ENCODE peak calls at places on chromosome 4, in four cellular contexts. One of them, this sample, is unnamed.

GRCh38 chr4:26065833-26066232 is 151.8 kb downstream of the SMIM20 start:
- DNase-seq in A549: no peak
- DNase-seq in lower lobe of right lung: no peak
- DNase-seq in fibroblast of pulmonary artery: no peak
- DNase-seq in this sample: no peak

GRCh38 chr4:56764206-56764605 is 57.3 kb downstream of the SPINK2 start:
- DNase-seq in A549: no peak
- DNase-seq in lower lobe of right lung: no peak
- DNase-seq in fibroblast of pulmonary artery: no peak
- DNase-seq in this sample: no peak

GRCh38 chr4:53113433-53114215 is 251.5 kb downstream of the RASL11B start:
- DNase-seq in A549: no peak
- DNase-seq in lower lobe of right lung: no peak
- DNase-seq in fibroblast of pulmonary artery: no peak
- DNase-seq in this sample: no peak

GRCh38 chr4:188976644-188977115 is 837.4 kb downstream of the TRIML1 start:
- DNase-seq in A549: peak
- DNase-seq in lower lobe of right lung: no peak
- DNase-seq in fibroblast of pulmonary artery: peak
- DNase-seq in this sample: no peak

GRCh38 chr4:44186096-44186849 is 262.3 kb downstream of the KCTD8 start:
- DNase-seq in A549: no peak
- DNase-seq in lower lobe of right lung: peak
- DNase-seq in fibroblast of pulmonary artery: no peak
- DNase-seq in this sample: no peak

GRCh38 chr4:180949825-180950224 is 1293.4 kb upstream of the TENM3 start:
- DNase-seq in A549: no peak
- DNase-seq in lower lobe of right lung: no peak
- DNase-seq in fibroblast of pulmonary artery: no peak
- DNase-seq in this sample: no peak

GRCh38 chr4:153206534-153206933 is 2.3 kb downstream of the TRIM2 start:
- DNase-seq in A549: no peak
- DNase-seq in lower lobe of right lung: no peak
- DNase-seq in fibroblast of pulmonary artery: no peak
- DNase-seq in this sample: no peak

GRCh38 chr4:85762204-85762884 is 287.4 kb downstream of the ARHGAP24 start:
- DNase-seq in A549: no peak
- DNase-seq in lower lobe of right lung: no peak
- DNase-seq in fibroblast of pulmonary artery: peak
- DNase-seq in this sample: no peak

GRCh38 chr4:124262211-124263179 is 450.0 kb downstream of the ANKRD50 start:
- DNase-seq in A549: peak
- DNase-seq in lower lobe of right lung: peak
- DNase-seq in fibroblast of pulmonary artery: peak
- DNase-seq in this sample: no peak

GRCh38 chr4:119207051-119207450 is 5.5 kb upstream of the USP53 start:
- DNase-seq in A549: no peak
- DNase-seq in lower lobe of right lung: no peak
- DNase-seq in fibroblast of pulmonary artery: peak
- DNase-seq in this sample: no peak

GRCh38 chr4:80266902-80267380 is 477 bp downstream of the FGF5 start:
- DNase-seq in A549: no peak
- DNase-seq in lower lobe of right lung: no peak
- DNase-seq in fibroblast of pulmonary artery: peak
- DNase-seq in this sample: peak

GRCh38 chr4:52996261-52997131 is 134.4 kb downstream of the RASL11B start:
- DNase-seq in A549: no peak
- DNase-seq in lower lobe of right lung: no peak
- DNase-seq in fibroblast of pulmonary artery: peak
- DNase-seq in this sample: no peak

GRCh38 chr4:8247047-8247930 is 22.3 kb upstream of the HTRA3 start:
- DNase-seq in A549: peak
- DNase-seq in lower lobe of right lung: peak
- DNase-seq in fibroblast of pulmonary artery: peak
- DNase-seq in this sample: no peak

GRCh38 chr4:71992571-71992970 is 39.2 kb upstream of the NPFFR2 start:
- DNase-seq in A549: no peak
- DNase-seq in lower lobe of right lung: no peak
- DNase-seq in fibroblast of pulmonary artery: peak
- DNase-seq in this sample: no peak

GRCh38 chr4:49032440-49033161 is 46.5 kb downstream of the CWH43 start:
- DNase-seq in A549: peak
- DNase-seq in lower lobe of right lung: no peak
- DNase-seq in fibroblast of pulmonary artery: peak
- DNase-seq in this sample: no peak
- TF ChIP-seq CTCF in A549: peak
- TF ChIP-seq CTCF in lower lobe of right lung: peak
- TF ChIP-seq CTCF in fibroblast of pulmonary artery: peak
- TF ChIP-seq CTCF in this sample: peak

GRCh38 chr4:23717528-23718248 is 172.2 kb downstream of the PPARGC1A start:
- DNase-seq in A549: peak
- DNase-seq in lower lobe of right lung: no peak
- DNase-seq in fibroblast of pulmonary artery: peak
- DNase-seq in this sample: no peak
- TF ChIP-seq CTCF in A549: peak
- TF ChIP-seq CTCF in lower lobe of right lung: peak
- TF ChIP-seq CTCF in fibroblast of pulmonary artery: peak
- TF ChIP-seq CTCF in this sample: peak

GRCh38 chr4:87839309-87839946 is 6.7 kb downstream of the MEPE start:
- DNase-seq in A549: peak
- DNase-seq in lower lobe of right lung: no peak
- DNase-seq in fibroblast of pulmonary artery: peak
- DNase-seq in this sample: no peak
- TF ChIP-seq CTCF in A549: peak
- TF ChIP-seq CTCF in lower lobe of right lung: peak
- TF ChIP-seq CTCF in fibroblast of pulmonary artery: peak
- TF ChIP-seq CTCF in this sample: peak

GRCh38 chr4:138561276-138561880 is 319.2 kb upstream of the SLC7A11 start:
- DNase-seq in A549: no peak
- DNase-seq in lower lobe of right lung: no peak
- DNase-seq in fibroblast of pulmonary artery: no peak
- DNase-seq in this sample: peak
- TF ChIP-seq CTCF in A549: no peak
- TF ChIP-seq CTCF in lower lobe of right lung: no peak
- TF ChIP-seq CTCF in fibroblast of pulmonary artery: no peak
- TF ChIP-seq CTCF in this sample: no peak

GRCh38 chr4:158255727-158256324 is 45.5 kb downstream of the TMEM144 start:
- DNase-seq in A549: peak
- DNase-seq in lower lobe of right lung: no peak
- DNase-seq in fibroblast of pulmonary artery: peak
- DNase-seq in this sample: no peak

GRCh38 chr4:158250321-158250720 is 40.0 kb downstream of the TMEM144 start:
- DNase-seq in A549: no peak
- DNase-seq in lower lobe of right lung: no peak
- DNase-seq in fibroblast of pulmonary artery: no peak
- DNase-seq in this sample: no peak

GRCh38 chr4:158254328-158254727 is 44.0 kb downstream of the TMEM144 start:
- DNase-seq in A549: no peak
- DNase-seq in lower lobe of right lung: no peak
- DNase-seq in fibroblast of pulmonary artery: no peak
- DNase-seq in this sample: no peak

GRCh38 chr4:158253350-158253980 is 43.2 kb downstream of the TMEM144 start:
- DNase-seq in A549: peak
- DNase-seq in lower lobe of right lung: no peak
- DNase-seq in fibroblast of pulmonary artery: peak
- DNase-seq in this sample: no peak
- TF ChIP-seq CTCF in A549: peak
- TF ChIP-seq CTCF in lower lobe of right lung: peak
- TF ChIP-seq CTCF in fibroblast of pulmonary artery: peak
- TF ChIP-seq CTCF in this sample: peak

DNA sequence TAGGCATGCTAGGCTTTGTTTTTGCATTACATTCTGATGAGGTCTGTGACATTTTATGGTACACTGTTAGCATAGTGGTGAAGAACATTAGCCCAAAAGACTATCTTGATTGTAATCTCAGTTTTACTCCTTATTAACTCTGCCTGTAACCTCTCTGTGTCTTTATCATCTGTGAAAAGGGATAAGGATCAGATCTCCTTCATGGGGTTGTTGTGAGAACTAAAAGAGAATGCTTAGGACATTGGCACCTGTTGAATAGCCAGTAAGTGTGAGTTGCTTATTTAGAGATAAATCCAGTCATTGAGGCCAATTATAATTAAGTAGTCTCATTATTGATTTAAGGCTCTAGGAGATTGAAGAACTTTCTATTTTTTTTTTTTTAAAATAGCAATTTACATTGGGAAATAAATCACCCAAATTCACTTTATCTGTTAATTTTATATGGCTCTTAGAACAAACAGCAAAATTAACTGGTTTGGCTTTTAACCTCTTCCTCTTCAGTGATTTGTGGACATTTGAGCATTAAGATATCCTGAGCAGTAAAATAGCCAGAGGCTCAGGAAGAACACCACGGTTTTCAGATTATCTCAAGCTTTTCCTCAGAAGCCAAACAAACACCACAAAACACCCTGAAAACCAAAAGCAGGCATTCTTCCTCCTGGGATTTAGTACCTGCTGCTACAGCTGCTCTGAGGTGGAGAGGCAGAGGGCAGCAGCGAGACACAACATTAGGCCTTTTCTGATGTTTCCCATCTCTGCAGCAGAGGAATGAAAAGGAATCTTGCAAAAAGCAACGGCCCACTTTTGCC is 192.9 kb downstream of the ARHGAP10 start:
- DNase-seq in A549: peak
- DNase-seq in lower lobe of right lung: no peak
- DNase-seq in fibroblast of pulmonary artery: peak
- DNase-seq in this sample: no peak
- TF ChIP-seq CTCF in A549: no peak
- TF ChIP-seq CTCF in lower lobe of right lung: peak
- TF ChIP-seq CTCF in fibroblast of pulmonary artery: peak
- TF ChIP-seq CTCF in this sample: peak

DNA sequence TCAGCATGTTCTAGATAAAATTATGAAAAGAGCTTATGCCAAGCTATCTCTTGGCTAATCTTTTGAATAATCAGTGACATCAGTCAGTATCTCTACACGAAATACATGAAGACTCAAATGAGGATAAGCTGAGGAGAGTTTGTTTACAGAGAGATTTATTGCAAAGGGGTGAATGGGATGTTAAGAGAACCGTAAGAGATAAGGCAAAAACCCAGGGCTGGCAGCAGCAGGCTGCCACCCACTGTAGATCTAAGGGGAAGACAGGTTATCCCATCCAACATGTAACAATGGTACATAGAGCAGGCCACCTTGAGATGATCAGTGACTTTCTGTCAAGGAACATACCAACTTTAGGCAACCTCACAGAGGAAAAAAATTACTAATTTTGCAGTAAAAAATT is 432.1 kb upstream of the NR3C2 start:
- DNase-seq in A549: no peak
- DNase-seq in lower lobe of right lung: no peak
- DNase-seq in fibroblast of pulmonary artery: no peak
- DNase-seq in this sample: no peak
- TF ChIP-seq CTCF in A549: no peak
- TF ChIP-seq CTCF in lower lobe of right lung: no peak
- TF ChIP-seq CTCF in fibroblast of pulmonary artery: no peak
- TF ChIP-seq CTCF in this sample: no peak

GRCh38 chr4:22430626-22431025 is 85.2 kb downstream of the ADGRA3 start:
- DNase-seq in A549: no peak
- DNase-seq in lower lobe of right lung: no peak
- DNase-seq in fibroblast of pulmonary artery: no peak
- DNase-seq in this sample: no peak

GRCh38 chr4:22439947-22440346 is 75.9 kb downstream of the ADGRA3 start:
- DNase-seq in A549: no peak
- DNase-seq in lower lobe of right lung: no peak
- DNase-seq in fibroblast of pulmonary artery: no peak
- DNase-seq in this sample: no peak

GRCh38 chr4:22435652-22436051 is 80.2 kb downstream of the ADGRA3 start:
- DNase-seq in A549: no peak
- DNase-seq in lower lobe of right lung: no peak
- DNase-seq in fibroblast of pulmonary artery: no peak
- DNase-seq in this sample: no peak

GRCh38 chr4:22434895-22435294 is 81.0 kb downstream of the ADGRA3 start:
- DNase-seq in A549: peak
- DNase-seq in lower lobe of right lung: no peak
- DNase-seq in fibroblast of pulmonary artery: peak
- DNase-seq in this sample: no peak
- TF ChIP-seq CTCF in A549: peak
- TF ChIP-seq CTCF in lower lobe of right lung: peak
- TF ChIP-seq CTCF in fibroblast of pulmonary artery: peak
- TF ChIP-seq CTCF in this sample: peak

This sample was measured in chondrocyte.